ENCODE peak calls at places on chromosomes 2 and 18, in four cellular contexts. L is GM20000; I is foreskin fibroblast; Q is stimulated activated CD8-positive, alpha-beta memory T cell treated with anti-CD3 and anti-CD28 coated beads, Interleukin-4, amount 100 ng/mL, for 1 hour. P is an unnamed sample.
A peak's percentile ranks its signal among the peaks of the same experiment; 100 is the strongest.

GRCh38 chr2:68476454-68476853 is 9.1 kb downstream of the APLF start:
- DNase-seq in L (no peak), I (no peak), Q (no peak), P (no peak)

GRCh38 chr2:6168485-6168884 is 476.3 kb downstream of the SOX11 start:
- DNase-seq in L (no peak), I (no peak), Q (no peak), P (no peak)

GRCh38 chr18:48098007-48098406 is 167.5 kb upstream of the SMAD2 start:
- DNase-seq in L (no peak), I (no peak), Q (no peak), P (no peak)

GRCh38 chr2:196330645-196331044 is 159.3 kb upstream of the STK17B start:
- DNase-seq in L (no peak), I (no peak), Q (no peak), P (no peak)

GRCh38 chr18:13183359-13183758 is 35.2 kb upstream of the LDLRAD4 start:
- DNase-seq in L (no peak), I (no peak), Q (no peak), P (no peak)

GRCh38 chr2:70482401-70482800 is 71.2 kb downstream of the TGFA start:
- DNase-seq in L (no peak), I (no peak), Q (no peak), P (no peak)

GRCh38 chr2:126244937-126245336 is 411.0 kb upstream of the GYPC start:
- DNase-seq in L (peak; percentile 36), I (no peak), Q (no peak), P (peak; percentile 76)

GRCh38 chr2:224260605-224261004 is 141.3 kb downstream of the FAM124B start:
- DNase-seq in L (no peak), I (peak; percentile 45), Q (no peak), P (no peak)

GRCh38 chr18:47560693-47561092 is 309.2 kb upstream of the SKOR2 start:
- DNase-seq in L (no peak), I (no peak), Q (no peak), P (no peak)

GRCh38 chr2:190649798-190650390 is 1.0 kb downstream of the NAB1 start:
- DNase-seq in L (no peak), I (no peak), Q (no peak), P (no peak)

GRCh38 chr2:8575011-8575750 is 106.7 kb upstream of the ID2 start:
- DNase-seq in L (no peak), I (no peak), Q (peak; percentile 34), P (peak; percentile 55)

GRCh38 chr18:79493801-79494211 is 98.1 kb downstream of the NFATC1 start:
- DNase-seq in L (no peak), I (no peak), Q (no peak), P (no peak)

P was measured in NAMALWA.